ENCODE peak calls at places on chromosome 11, in six cellular contexts. C is NCI-H146, Y is mammary epithelial cell, T is C1 segment of cervical spinal cord, J is KBM-7, M is NCI-H748 treated with DMSO at 0.1 percent for 48 hours. F is an unnamed sample.

GRCh38 chr11:59728913-59729312 is 15.3 kb upstream of the OR10V1 start:
- DNase-seq in C (no peak), Y (no peak), T (no peak), J (peak), M (no peak), F (no peak)

GRCh38 chr11:72238492-72239295 is 5.3 kb downstream of the PHOX2A start:
- DNase-seq in C (no peak), Y (no peak), T (no peak), J (no peak), M (no peak), F (no peak)

GRCh38 chr11:20397281-20397680 is 9.8 kb downstream of the PRMT3 start:
- DNase-seq in C (peak), Y (peak), T (no peak), J (peak), M (peak), F (no peak)

GRCh38 chr11:45537617-45538016 is 127.8 kb downstream of the CHST1 start:
- DNase-seq in C (no peak), Y (no peak), T (no peak), J (no peak), M (no peak), F (no peak)

GRCh38 chr11:116255234-116255953 is 517.4 kb downstream of the BUD13 start:
- DNase-seq in C (peak), Y (no peak), T (no peak), J (no peak), M (peak), F (no peak)

GRCh38 chr11:2204361-2205213 is 33.0 kb upstream of the TH start:
- DNase-seq in C (no peak), Y (no peak), T (no peak), J (no peak), M (no peak), F (peak)

GRCh38 chr11:105937331-105937730 is 84.7 kb downstream of the MSANTD4 start:
- DNase-seq in C (no peak), Y (peak), T (no peak), J (no peak), M (no peak), F (no peak)

GRCh38 chr11:10930224-10930960 is 72.5 kb upstream of the ZBED5 start:
- DNase-seq in C (no peak), Y (peak), T (no peak), J (peak), M (no peak), F (no peak)

GRCh38 chr11:68673991-68674390 is 10.4 kb upstream of the GAL start:
- DNase-seq in C (no peak), Y (no peak), T (no peak), J (no peak), M (no peak), F (no peak)

GRCh38 chr11:1888347-1888753 is 3.3 kb downstream of the PRR33 start:
- DNase-seq in C (no peak), Y (no peak), T (no peak), J (no peak), M (no peak), F (no peak)

GRCh38 chr11:12249590-12250260 is 127.6 kb upstream of the PARVA start:
- DNase-seq in C (peak), Y (no peak), T (no peak), J (no peak), M (peak), F (no peak)

GRCh38 chr11:71458146-71459070 is 5.4 kb downstream of the NADSYN1 start:
- DNase-seq in C (no peak), Y (peak), T (no peak), J (no peak), M (no peak), F (peak)

GRCh38 chr11:110162216-110162615 is 69.0 kb downstream of the ZC3H12C start:
- DNase-seq in C (no peak), Y (no peak), T (no peak), J (no peak), M (no peak), F (no peak)

GRCh38 chr11:60914620-60915249 is 777 bp downstream of the TMEM109 start:
- DNase-seq in C (peak), Y (peak), T (peak), J (peak), M (no peak), F (no peak)

GRCh38 chr11:76131585-76131984 is 74.7 kb downstream of the WNT11 start:
- DNase-seq in C (no peak), Y (no peak), T (no peak), J (no peak), M (no peak), F (no peak)

GRCh38 chr11:74000307-74000630 is 8.6 kb downstream of the UCP3 start:
- DNase-seq in C (no peak), Y (no peak), T (no peak), J (no peak), M (no peak), F (no peak)

GRCh38 chr11:35041070-35041554 is 97.9 kb upstream of the CD44 start:
- DNase-seq in C (no peak), Y (no peak), T (no peak), J (no peak), M (no peak), F (no peak)

GRCh38 chr11:87030458-87031054 is 7.2 kb upstream of the TMEM135 start:
- DNase-seq in C (no peak), Y (no peak), T (no peak), J (peak), M (no peak), F (no peak)

GRCh38 chr11:14384338-14384737 is 25.4 kb upstream of the RRAS2 start:
- DNase-seq in C (no peak), Y (no peak), T (no peak), J (no peak), M (no peak), F (no peak)

GRCh38 chr11:57240007-57240406 is 3.0 kb upstream of the APLNR start:
- DNase-seq in C (no peak), Y (no peak), T (peak), J (no peak), M (no peak), F (no peak)

GRCh38 chr11:86954288-86955110 is 696 bp downstream of the FZD4 start:
- DNase-seq in C (no peak), Y (peak), T (peak), J (peak), M (no peak), F (peak)

GRCh38 chr11:11574373-11574772 is 47.4 kb downstream of the GALNT18 start:
- DNase-seq in C (no peak), Y (no peak), T (no peak), J (no peak), M (no peak), F (no peak)

GRCh38 chr11:124640660-124641059 is 18.0 kb downstream of the TBRG1 start:
- DNase-seq in C (peak), Y (peak), T (no peak), J (peak), M (no peak), F (no peak)

GRCh38 chr11:121032546-121032945 is 8.6 kb downstream of the TBCEL start:
- DNase-seq in C (no peak), Y (no peak), T (no peak), J (no peak), M (no peak), F (no peak)

GRCh38 chr11:105577645-105578044 is 32.2 kb upstream of the GRIA4 start:
- DNase-seq in C (no peak), Y (no peak), T (no peak), J (no peak), M (no peak), F (no peak)

GRCh38 chr11:58394195-58394594 is 12.5 kb downstream of the OR5B3 start:
- DNase-seq in C (no peak), Y (peak), T (no peak), J (no peak), M (no peak), F (no peak)

F was measured in left cardiac atrium.